ENCODE peak calls at places on chromosome 15, in seven cellular contexts. Y is SK-N-SH, J is HCT116, N is H1, I is GM12878, V is K562, U is HepG2. L is an unnamed sample.

GRCh38 chr15:99633655-99634054 is 67.9 kb downstream of the MEF2A start:
- DNase-seq in I (no peak), J (no peak), Y (no peak), V (no peak), N (no peak), U (no peak), L (no peak)

GRCh38 chr15:70245932-70246622 is 148.4 kb upstream of the TLE3 start:
- DNase-seq in V (no peak), N (no peak), I (peak; percentile 30), Y (no peak), J (peak; percentile 35), U (no peak), L (no peak)

GRCh38 chr15:75059607-75060006 is 36.2 kb downstream of the PPCDC start:
- DNase-seq in J (no peak), I (no peak), U (no peak), V (no peak), N (no peak), Y (no peak), L (no peak)

GRCh38 chr15:77012868-77013267 is 17.9 kb downstream of the PSTPIP1 start:
- DNase-seq in Y (no peak), J (no peak), I (no peak), U (no peak), N (no peak), V (no peak), L (no peak)

GRCh38 chr15:78726870-78727551 is 84.3 kb downstream of the ADAMTS7 start:
- DNase-seq in J (peak; percentile 70), U (peak; percentile 28), N (peak; percentile 88), V (peak; percentile 83), I (no peak), Y (peak; percentile 55), L (no peak)

GRCh38 chr15:76313731-76314130 is 2.5 kb upstream of the ETFA start:
- DNase-seq in I (no peak), V (peak; percentile 70), U (no peak), J (no peak), N (no peak), Y (no peak), L (no peak)

GRCh38 chr15:29805708-29806104 is 16.6 kb downstream of the TJP1 start:
- DNase-seq in N (no peak), Y (no peak), U (no peak), J (no peak), I (no peak), V (no peak), L (no peak)

GRCh38 chr15:82710208-82710555 is 507 bp upstream of the AP3B2 start:
- DNase-seq in U (no peak), I (no peak), J (no peak), N (no peak), Y (no peak), V (no peak), L (no peak)

GRCh38 chr15:77546870-77547269 is 85.8 kb downstream of the LINGO1 start:
- DNase-seq in Y (no peak), U (no peak), J (no peak), N (no peak), V (no peak), I (no peak), L (no peak)

GRCh38 chr15:69314174-69314573 is 15.5 kb downstream of the PAQR5 start:
- DNase-seq in V (no peak), I (no peak), J (no peak), N (no peak), U (no peak), Y (no peak), L (no peak)

GRCh38 chr15:39589815-39590644 is 9.2 kb downstream of the THBS1 start:
- DNase-seq in I (no peak), N (no peak), Y (no peak), J (no peak), U (no peak), V (no peak), L (no peak)

GRCh38 chr15:84600331-84600686 is 500 bp upstream of the ZSCAN2 start:
- DNase-seq in I (no peak), V (peak; percentile 86), J (peak; percentile 74), N (peak; percentile 82), Y (peak; percentile 83), U (peak; percentile 75), L (no peak)

GRCh38 chr15:94670436-94671034 is 439.2 kb downstream of the MCTP2 start:
- DNase-seq in U (peak; percentile 39), J (peak; percentile 15), V (peak; percentile 66), Y (peak; percentile 57), N (no peak), I (no peak), L (peak; percentile 30)

GRCh38 chr15:39413558-39413957 is 167.3 kb upstream of the THBS1 start:
- DNase-seq in N (no peak), U (no peak), Y (no peak), V (no peak), J (no peak), I (peak; percentile 25), L (no peak)

GRCh38 chr15:28933710-28934445 is 48.1 kb downstream of the APBA2 start:
- DNase-seq in U (peak; percentile 3), N (no peak), I (no peak), V (peak; percentile 78), Y (no peak), J (no peak), L (no peak)

GRCh38 chr15:95826388-95826781 is 504.1 kb upstream of the NR2F2 start:
- DNase-seq in Y (no peak), J (no peak), V (no peak), U (no peak), N (no peak), I (no peak), L (no peak)

GRCh38 chr15:95825672-95826387 is 504.7 kb upstream of the NR2F2 start:
- DNase-seq in Y (no peak), U (no peak), N (no peak), I (no peak), J (no peak), V (no peak), L (no peak)

GRCh38 chr15:95825198-95825597 is 505.3 kb upstream of the NR2F2 start:
- DNase-seq in V (no peak), I (no peak), N (no peak), J (no peak), U (no peak), Y (no peak), L (no peak)

GRCh38 chr15:95829062-95829461 is 501.4 kb upstream of the NR2F2 start:
- DNase-seq in J (no peak), N (no peak), Y (no peak), V (no peak), I (no peak), U (no peak), L (no peak)

GRCh38 chr15:95826831-95827230 is 503.7 kb upstream of the NR2F2 start:
- DNase-seq in J (no peak), N (no peak), U (no peak), I (no peak), V (peak; percentile 9), Y (no peak), L (peak; percentile 11)
- TF ChIP-seq YY1 in J (no peak), N (no peak), U (no peak), I (no peak), V (no peak), Y (no peak), L (no peak)

DNA sequence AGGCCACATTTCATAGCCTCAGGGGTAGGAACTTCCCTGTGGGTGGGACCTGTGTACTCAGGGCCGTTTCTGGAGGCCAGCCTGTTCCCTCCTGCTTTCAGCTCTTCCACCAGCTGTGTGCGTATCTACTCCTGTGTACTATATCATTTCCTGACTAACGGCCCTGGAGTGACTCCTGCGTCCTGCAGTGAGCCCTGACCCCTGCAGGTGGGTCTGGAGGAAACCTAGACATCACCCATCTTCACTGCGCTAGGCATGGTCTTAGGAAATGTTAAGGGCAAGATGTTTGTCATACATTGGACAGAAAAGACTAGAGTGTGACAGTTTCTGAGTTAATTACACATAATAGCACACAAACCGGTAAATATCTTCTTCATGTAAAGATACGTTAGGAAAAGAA is 297.3 kb downstream of the GABRB3 start:
- DNase-seq in Y (no peak), N (no peak), I (no peak), U (no peak), J (no peak), V (peak; percentile 2), L (no peak)
- H3K9me3 ChIP-seq in Y (no peaks in the 10 kb centered on the region), N (peaks cover 12% of the 10 kb centered on the region), I (no peaks in the 10 kb centered on the region), U (peaks cover 98% of the 10 kb centered on the region), J (peaks cover 32% of the 10 kb centered on the region), V (no peaks in the 10 kb centered on the region), L (peaks cover 16% of the 10 kb centered on the region)

GRCh38 chr15:89664441-89664840 is 9.2 kb upstream of the KIF7 start:
- DNase-seq in N (no peak), J (no peak), U (no peak), I (no peak), Y (no peak), V (no peak), L (no peak)

GRCh38 chr15:89664951-89665350 is 9.7 kb upstream of the KIF7 start:
- DNase-seq in J (no peak), U (no peak), Y (no peak), V (no peak), I (no peak), N (no peak), L (no peak)

GRCh38 chr15:89665449-89666146 is 10.3 kb upstream of the KIF7 start:
- DNase-seq in J (no peak), U (no peak), V (no peak), Y (peak; percentile 91), I (no peak), N (peak; percentile 79), L (peak; percentile 25)

GRCh38 chr15:89660556-89660955 is 5.3 kb upstream of the KIF7 start:
- DNase-seq in V (no peak), I (no peak), N (no peak), Y (no peak), J (no peak), U (no peak), L (no peak)

DNA sequence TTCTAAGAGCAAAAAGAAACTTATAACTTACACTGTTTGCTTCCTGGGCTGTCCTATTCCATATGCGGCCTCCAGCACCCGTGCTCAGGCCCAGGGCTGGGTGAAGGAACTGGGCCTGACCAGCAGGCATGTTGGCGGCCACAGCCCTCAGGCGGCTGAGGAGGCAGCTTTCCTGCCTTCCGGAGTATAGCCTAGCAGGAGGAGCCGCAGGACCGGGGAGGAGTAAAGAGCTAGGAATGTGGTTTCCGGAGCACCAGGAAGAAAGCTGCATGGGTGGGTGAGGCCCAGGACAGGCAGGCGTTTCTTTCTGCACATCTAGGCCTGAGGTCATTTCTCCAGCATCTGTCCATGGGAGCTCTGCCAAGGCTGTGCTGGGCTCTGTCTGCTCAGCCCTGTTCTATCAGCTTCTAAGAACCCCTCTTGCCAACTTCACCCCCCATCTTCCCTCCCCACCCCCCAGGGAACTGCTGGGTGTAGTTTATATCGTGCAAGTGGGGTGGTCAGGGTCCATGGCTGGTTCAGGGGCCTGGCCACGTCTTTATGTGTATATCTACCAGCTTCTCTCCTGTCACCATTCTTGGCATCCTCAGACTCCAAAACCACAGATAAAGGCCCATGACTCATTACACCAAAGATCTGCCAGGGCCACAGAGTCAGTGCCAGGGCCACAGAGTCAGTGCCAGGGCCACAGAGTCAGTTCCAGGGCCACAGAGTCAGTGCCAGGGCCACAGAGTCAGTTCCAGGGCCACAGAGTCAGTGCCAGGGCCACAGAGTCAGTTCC is 7.8 kb upstream of the KIF7 start:
- DNase-seq in N (no peak), I (no peak), J (no peak), V (no peak), U (no peak), Y (no peak), L (no peak)
- TF ChIP-seq YY1 in N (no peak), I (no peak), J (no peak), V (no peak), U (no peak), Y (peak; percentile 35), L (no peak)

DNA sequence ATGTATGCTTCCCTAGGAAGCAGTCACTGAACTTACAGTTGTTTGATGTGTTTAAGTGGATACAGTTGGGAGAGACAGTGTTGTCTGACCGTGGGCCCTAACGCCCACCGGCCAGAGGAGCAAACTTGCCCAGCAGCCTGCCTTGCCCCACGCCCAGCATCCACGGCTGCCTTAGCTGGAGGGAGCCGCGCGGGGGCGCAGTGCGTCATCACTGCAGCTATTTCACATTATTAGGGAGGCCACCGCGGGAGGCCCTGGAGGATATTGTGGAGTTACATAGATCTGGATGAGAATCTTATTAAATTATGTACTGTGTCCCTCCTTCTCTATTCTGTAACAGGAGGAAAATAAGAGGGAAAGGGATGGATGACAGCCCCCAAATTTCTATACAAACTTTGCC is 267.2 kb downstream of the GABRG3 start:
- DNase-seq in I (no peak), V (peak; percentile 30), N (peak; percentile 83), J (no peak), U (no peak), Y (no peak), L (no peak)
- H3K9me3 ChIP-seq in I (no peaks in the 10 kb centered on the region), V (no peaks in the 10 kb centered on the region), N (no peaks in the 10 kb centered on the region), J (peaks cover 13% of the 10 kb centered on the region), U (no peaks in the 10 kb centered on the region), Y (no peaks in the 10 kb centered on the region), L (no peaks in the 10 kb centered on the region)

L was measured in NT2/D1.